ENCODE peak calls at places on chromosomes 5 and 9, in seven cellular contexts. E, Q, A, P, I, B and S are unnamed samples.

GRCh38 chr5:10457682-10458574 is 16.2 kb downstream of the ROPN1L start:
- DNase-seq in A (no peak), Q (no peak), I (no peak), P (no peak), B (peak; percentile 43), E (no peak), S (peak; percentile 49)

GRCh38 chr5:80326468-80326867 is 6.7 kb downstream of the SPZ1 start:
- DNase-seq in A (no peak), P (no peak), Q (no peak), B (no peak), E (no peak), I (no peak), S (no peak)

GRCh38 chr5:112649882-112650281 is 87.8 kb upstream of the APC start:
- DNase-seq in A (peak; percentile 55), B (no peak), Q (no peak), I (peak; percentile 93), P (peak; percentile 92), E (peak; percentile 46), S (no peak)

GRCh38 chr9:69465473-69465872 is 140.5 kb downstream of the ENTREP1 start:
- DNase-seq in P (peak; percentile 13), I (no peak), A (no peak), E (no peak), Q (no peak), B (no peak), S (no peak)

GRCh38 chr9:95102001-95102433 is 215.5 kb downstream of the FANCC start:
- DNase-seq in Q (no peak), B (no peak), I (peak; percentile 99), P (no peak), E (no peak), A (no peak), S (peak; percentile 30)

GRCh38 chr5:75620184-75620959 is 9.1 kb downstream of the ANKDD1B start:
- DNase-seq in B (no peak), Q (no peak), E (no peak), P (no peak), I (no peak), A (no peak), S (no peak)

GRCh38 chr9:2919347-2919746 is 75.5 kb upstream of the PUM3 start:
- DNase-seq in Q (peak; percentile 42), P (no peak), B (no peak), E (no peak), I (no peak), A (no peak), S (no peak)

GRCh38 chr5:147464211-147464610 is 45.7 kb downstream of the DPYSL3 start:
- DNase-seq in A (no peak), B (no peak), I (peak; percentile 25), P (peak; percentile 34), Q (no peak), E (peak; percentile 71), S (peak; percentile 60)

GRCh38 chr9:84773023-84773422 is 103.5 kb downstream of the NTRK2 start:
- DNase-seq in B (no peak), P (no peak), Q (peak; percentile 84), I (peak; percentile 78), A (no peak), E (no peak), S (no peak)

GRCh38 chr9:110123364-110124095 is 84.4 kb downstream of the C9orf152 start:
- DNase-seq in B (no peak), P (no peak), Q (peak; percentile 91), I (peak; percentile 52), A (no peak), E (no peak), S (no peak)

GRCh38 chr5:172525633-172526360 is 71.5 kb upstream of the SH3PXD2B start:
- DNase-seq in I (no peak), P (no peak), A (peak; percentile 9), B (no peak), Q (no peak), E (no peak), S (no peak)

GRCh38 chr5:53970510-53970909 is 339.9 kb downstream of the ARL15 start:
- DNase-seq in E (no peak), B (no peak), I (no peak), P (no peak), Q (peak; percentile 55), A (no peak), S (no peak)

GRCh38 chr9:123470121-123470851 is 114.3 kb downstream of the CRB2 start:
- DNase-seq in A (no peak), E (peak; percentile 29), B (no peak), I (no peak), Q (no peak), P (no peak), S (no peak)

GRCh38 chr9:85401998-85402397 is 339.8 kb downstream of the AGTPBP1 start:
- DNase-seq in I (peak; percentile 33), Q (peak; percentile 65), B (no peak), E (no peak), P (no peak), A (no peak), S (no peak)

GRCh38 chr9:18347381-18348084 is 126.4 kb upstream of the ADAMTSL1 start:
- DNase-seq in E (no peak), Q (peak; percentile 35), B (no peak), I (no peak), A (no peak), P (no peak), S (no peak)

GRCh38 chr9:109255394-109255793 is 65.5 kb downstream of the EPB41L4B start:
- DNase-seq in Q (no peak), B (no peak), I (no peak), E (no peak), P (no peak), A (no peak), S (no peak)

GRCh38 chr9:113712053-113712452 is 164.1 kb upstream of the ZNF618 start:
- DNase-seq in P (peak; percentile 43), A (no peak), B (no peak), I (peak; percentile 56), Q (peak; percentile 53), E (peak; percentile 35), S (no peak)

GRCh38 chr9:13688990-13689600 is 409.6 kb upstream of the MPDZ start:
- DNase-seq in A (no peak), Q (peak; percentile 9), P (no peak), B (no peak), E (peak; percentile 15), I (peak; percentile 8), S (no peak)

GRCh38 chr5:107815109-107815508 is 144.4 kb upstream of the EFNA5 start:
- DNase-seq in I (no peak), Q (no peak), P (no peak), B (no peak), E (no peak), A (no peak), S (no peak)

GRCh38 chr5:43296835-43297234 is 16.4 kb downstream of the HMGCS1 start:
- DNase-seq in P (no peak), E (no peak), B (no peak), Q (no peak), A (no peak), I (no peak), S (no peak)

GRCh38 chr5:82641362-82641988 is 363.3 kb upstream of the RPS23 start:
- DNase-seq in I (peak; percentile 76), E (peak; percentile 85), B (peak; percentile 50), Q (peak; percentile 82), P (peak; percentile 89), A (peak; percentile 56), S (peak; percentile 67)

GRCh38 chr5:97194366-97194765 is 11.3 kb upstream of the RIOK2 start:
- DNase-seq in Q (no peak), B (no peak), A (no peak), P (no peak), E (no peak), I (no peak), S (no peak)

DNA sequence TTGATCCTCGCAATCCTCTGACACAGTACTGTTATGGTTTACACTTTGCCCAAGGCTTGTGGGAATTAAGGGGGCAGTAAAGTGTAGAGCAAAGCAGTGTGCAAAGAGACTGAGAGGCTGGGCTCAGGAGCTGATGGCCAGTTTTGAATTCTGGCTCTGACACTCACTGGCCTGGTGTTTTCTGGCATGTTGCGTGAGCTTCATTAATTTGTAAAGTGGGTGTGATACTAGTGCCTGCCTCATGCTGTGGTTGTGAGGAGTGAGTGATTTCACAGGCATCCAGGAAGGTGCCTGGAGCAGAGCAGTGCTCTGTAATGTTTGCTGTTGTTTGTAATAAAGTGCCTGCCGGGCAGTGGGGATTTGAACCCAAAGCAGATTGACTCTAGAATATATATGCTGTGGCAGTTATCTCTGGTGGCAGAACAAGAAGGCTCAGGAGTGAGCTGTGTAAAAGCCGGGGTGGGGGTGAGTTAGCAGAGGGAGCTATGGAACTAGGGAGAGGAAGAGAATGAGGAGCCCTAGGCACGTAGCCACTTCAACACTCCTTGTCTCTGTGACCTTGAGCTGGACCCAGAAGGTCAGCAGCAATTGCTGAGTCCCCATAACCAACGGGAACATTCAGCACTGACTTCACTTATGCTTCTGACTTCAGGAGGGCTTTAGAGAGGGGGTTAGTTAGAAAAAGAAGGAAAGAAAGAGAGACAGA is 108.5 kb downstream of the DOCK2 start:
- DNase-seq in A (no peak), Q (peak; percentile 91), E (no peak), B (no peak), P (no peak), I (peak; percentile 73), S (no peak)
- TF ChIP-seq CTCF in A (no peak), Q (no peak), E (no peak), B (no peak), P (no peak), I (no peak), S (no peak)

DNA sequence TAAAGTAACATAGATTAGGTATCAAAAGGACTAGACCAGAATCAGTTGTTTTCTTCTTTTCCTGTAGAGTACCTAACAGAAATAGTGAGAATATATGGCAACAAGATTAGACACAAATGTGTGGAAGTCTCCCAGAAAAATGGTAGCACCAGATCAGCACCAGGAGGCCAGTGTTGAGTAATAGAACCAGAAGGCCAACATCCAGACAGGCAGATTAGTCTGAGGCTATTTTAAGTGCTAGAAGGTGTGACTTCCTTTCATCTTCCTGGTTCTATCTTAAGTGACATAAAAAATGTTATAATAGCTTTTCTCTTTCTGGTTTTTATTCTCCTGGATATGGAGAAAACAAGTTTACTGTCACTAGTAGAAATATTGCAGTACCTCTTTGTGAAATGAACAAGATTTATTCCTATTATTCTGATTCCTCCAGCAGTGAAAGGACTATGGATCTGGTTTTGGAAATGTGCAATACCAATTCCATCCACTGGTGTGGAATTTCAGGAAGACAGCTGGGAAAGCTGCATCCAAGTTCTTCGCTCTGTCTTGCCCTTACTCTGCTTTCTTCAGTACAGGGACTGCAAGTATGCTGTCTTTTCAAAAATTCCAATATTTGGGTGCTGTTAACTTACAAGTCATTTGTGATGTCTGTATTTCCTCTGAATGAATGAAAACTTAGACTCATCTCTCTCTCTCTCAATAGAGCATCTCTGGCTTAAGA is 39.1 kb downstream of the SHLD3 start:
- DNase-seq in E (peak; percentile 9), Q (peak; percentile 22), B (no peak), A (no peak), P (no peak), I (peak; percentile 6), S (peak; percentile 49)
- TF ChIP-seq CTCF in E (peak; percentile 32), Q (peak; percentile 61), B (peak; percentile 59), A (peak; percentile 36), P (peak; percentile 26), I (peak; percentile 48), S (peak; percentile 54)

DNA sequence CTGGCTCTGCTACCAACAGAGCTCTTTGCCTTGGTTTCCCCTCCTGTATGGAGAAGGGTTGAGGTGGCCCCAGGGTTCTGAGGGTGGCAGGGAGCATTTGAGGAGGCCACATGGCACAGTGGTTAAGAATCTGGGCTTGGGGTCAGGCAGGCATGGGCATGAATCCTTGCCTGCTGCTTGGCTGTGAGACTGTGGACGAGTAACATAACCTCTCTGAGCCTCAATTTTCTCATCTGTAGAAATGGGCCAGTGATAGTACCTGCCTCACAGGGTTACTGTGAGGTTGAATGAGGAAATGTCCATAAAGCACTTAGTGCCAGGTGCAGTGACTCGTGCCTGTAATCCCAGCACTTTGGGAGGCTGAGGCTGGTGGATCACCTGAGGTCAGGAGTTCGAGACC is 5.1 kb upstream of the NDST1 start:
- DNase-seq in P (no peak), B (no peak), I (no peak), E (no peak), A (no peak), Q (no peak), S (no peak)
- TF ChIP-seq CTCF in P (no peak), B (no peak), I (no peak), E (no peak), A (no peak), Q (no peak), S (no peak)

GRCh38 chr5:160188151-160188967 is 40.9 kb upstream of the FABP6 start:
- DNase-seq in P (peak; percentile 80), I (no peak), B (peak; percentile 92), E (peak; percentile 86), A (peak; percentile 68), Q (peak; percentile 88), S (peak; percentile 70)
- TF ChIP-seq CTCF in P (peak; percentile 31), I (no peak), B (no peak), E (no peak), A (no peak), Q (peak; percentile 22), S (peak; percentile 10)